ENCODE peak calls at places on chromosomes 13 and 19, in five cellular contexts. I is GM12864, F is gastrocnemius medialis, A is ovary, S is breast epithelium. W is an unnamed sample.

GRCh38 chr19:53991224-53992113 is at the start of gene CACNG6:
- DNase-seq in S (no peak), A (no peak), I (no peak), F (peak), W (no peak)

GRCh38 chr19:39430675-39431593 is 4.8 kb downstream of the RPS16 start:
- DNase-seq in S (no peak), F (no peak), A (no peak), I (no peak), W (peak)

GRCh38 chr13:113420833-113421600 is 32.3 kb downstream of the ADPRHL1 start:
- DNase-seq in A (no peak), S (no peak), F (no peak), I (no peak), W (no peak)

GRCh38 chr13:77002590-77003190 is 10.8 kb downstream of the CLN5 start:
- DNase-seq in I (no peak), S (no peak), F (no peak), A (no peak), W (no peak)

GRCh38 chr13:99432637-99433542 is 68.4 kb upstream of the TM9SF2 start:
- DNase-seq in I (peak), S (no peak), F (peak), A (no peak), W (no peak)

GRCh38 chr13:20633802-20634201 is 66.8 kb downstream of the IFT88 start:
- DNase-seq in I (no peak), S (no peak), A (no peak), F (no peak), W (no peak)

GRCh38 chr13:61110804-61111203 is 304.8 kb downstream of the PCDH20 start:
- DNase-seq in I (no peak), A (no peak), F (no peak), S (no peak), W (no peak)

GRCh38 chr19:7676854-7677253 is at the start of gene MCEMP1:
- DNase-seq in S (no peak), A (no peak), F (no peak), I (no peak), W (no peak)

GRCh38 chr19:51729781-51730180 is 6.0 kb upstream of the HAS1 start:
- DNase-seq in F (no peak), S (no peak), A (no peak), I (no peak), W (no peak)

GRCh38 chr13:87676254-87677042 is 5.3 kb downstream of the SLITRK5 start:
- DNase-seq in F (no peak), A (peak), I (no peak), S (no peak), W (no peak)

GRCh38 chr13:65595881-65596280 is 1634.3 kb downstream of the PCDH9 start:
- DNase-seq in S (no peak), F (no peak), A (no peak), I (no peak), W (no peak)

GRCh38 chr19:47848871-47849473 is 10.1 kb upstream of the TPRX2 start:
- DNase-seq in I (no peak), A (no peak), S (no peak), F (no peak), W (no peak)

GRCh38 chr19:16605552-16605951 is 22.5 kb downstream of the MED26 start:
- DNase-seq in A (no peak), F (peak), S (no peak), I (no peak), W (no peak)

GRCh38 chr19:50178320-50178719 is 15.2 kb upstream of the IZUMO2 start:
- DNase-seq in I (no peak), F (no peak), A (no peak), S (no peak), W (no peak)

GRCh38 chr13:43316997-43317396 is 293.6 kb downstream of the DNAJC15 start:
- DNase-seq in I (no peak), A (no peak), S (no peak), F (peak), W (no peak)

GRCh38 chr13:32316476-32316875 is 1.2 kb downstream of the BRCA2 start:
- DNase-seq in I (no peak), A (no peak), F (no peak), S (no peak), W (no peak)

GRCh38 chr19:40305403-40305802 is 20.3 kb upstream of the AKT2 start:
- DNase-seq in A (peak), F (peak), I (peak), S (peak), W (peak)

GRCh38 chr19:39778763-39779162 is at the start of gene LEUTX:
- DNase-seq in F (no peak), I (no peak), A (no peak), S (no peak), W (no peak)

GRCh38 chr13:64073203-64073602 is 2657.6 kb upstream of the PCDH20 start:
- DNase-seq in I (no peak), F (no peak), S (no peak), A (no peak), W (no peak)

GRCh38 chr19:51915324-51915867 is 10.6 kb upstream of the ZNF649 start:
- DNase-seq in S (no peak), F (no peak), A (no peak), I (no peak), W (no peak)

GRCh38 chr13:99150575-99151370 is 49.9 kb upstream of the UBAC2 start:
- DNase-seq in F (no peak), I (no peak), S (no peak), A (no peak), W (no peak)

GRCh38 chr19:44582581-44583265 is 30.6 kb upstream of the IGSF23 start:
- DNase-seq in A (no peak), S (no peak), I (no peak), F (no peak), W (no peak)

GRCh38 chr13:40352807-40353562 is 313.5 kb downstream of the FOXO1 start:
- DNase-seq in F (peak), A (peak), S (no peak), I (no peak), W (no peak)

GRCh38 chr13:87754097-87754496 is 82.9 kb downstream of the SLITRK5 start:
- DNase-seq in S (no peak), A (no peak), I (no peak), F (no peak), W (no peak)

GRCh38 chr19:6271251-6271650 is 8.5 kb downstream of the MLLT1 start:
- DNase-seq in S (no peak), I (no peak), F (no peak), A (peak), W (no peak)

GRCh38 chr13:43879323-43880181 is at the start of the genes CCDC122 and LACC1:
- DNase-seq in I (peak), A (peak), S (peak), F (peak), W (no peak)

GRCh38 chr19:55319786-55320185 is 5.4 kb downstream of the TMEM150B start:
- DNase-seq in S (no peak), A (peak), I (no peak), F (no peak), W (no peak)

GRCh38 chr19:39405930-39406655 is 554 bp upstream of the ZFP36 start:
- DNase-seq in S (no peak), I (no peak), A (no peak), F (peak), W (peak)

DNA sequence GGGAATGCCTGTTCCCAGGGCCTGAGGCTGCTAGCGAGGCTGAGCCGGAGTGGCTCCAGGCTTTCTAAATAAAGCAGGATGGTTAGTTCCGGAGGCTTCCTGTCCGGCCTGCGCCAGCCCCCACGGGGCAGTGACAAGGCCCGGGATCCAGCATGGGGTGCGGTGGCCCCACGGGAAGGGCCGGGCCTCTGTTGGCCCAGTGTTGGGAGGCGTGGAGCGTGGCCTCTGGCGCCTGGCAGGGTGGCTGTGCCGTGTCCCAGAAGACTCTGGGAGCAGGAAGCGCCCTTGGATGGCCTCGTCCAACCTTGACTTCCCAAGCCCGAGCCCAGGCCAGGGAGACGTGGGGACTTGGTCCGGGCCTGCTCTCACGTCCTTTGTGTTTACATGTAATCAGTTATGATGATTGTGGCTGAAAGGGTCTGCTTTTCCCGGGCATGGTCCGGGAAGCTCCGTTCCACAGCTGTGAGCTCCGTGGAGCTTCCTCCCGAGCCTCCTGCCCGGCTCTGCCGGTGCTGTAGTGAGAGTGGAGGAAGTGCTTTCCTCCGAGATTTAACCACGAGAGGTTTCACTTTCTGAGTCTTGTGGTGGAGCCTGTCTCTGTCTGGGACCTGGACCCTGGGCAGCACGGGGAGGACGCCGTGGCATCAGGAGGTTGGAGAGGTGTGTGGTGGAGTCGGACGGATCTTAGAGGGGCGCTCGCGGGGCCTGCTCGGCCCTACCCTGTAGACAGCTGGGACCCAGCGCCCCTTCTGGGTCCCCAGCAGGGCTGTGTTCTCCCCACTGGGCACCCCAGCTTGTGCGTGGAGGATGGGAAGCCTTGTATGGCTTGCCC is 4.6 kb downstream of the GNA11 start:
- DNase-seq in A (no peak), I (no peak), F (no peak), S (no peak), W (no peak)
- H3K4me3 ChIP-seq in A (peak), I (no peak), F (peak), S (peak), W (peak)

GRCh38 chr13:50140742-50141659 is 125.8 kb downstream of the KCNRG start:
- DNase-seq in S (no peak), A (no peak), F (no peak), I (no peak), W (no peak)
- H3K4me3 ChIP-seq in S (no peak), A (no peak), F (no peak), I (no peak), W (no peak)

GRCh38 chr13:50511877-50512332 is 331.6 kb downstream of the DLEU7 start:
- DNase-seq in A (no peak), F (no peak), I (peak), S (no peak), W (no peak)
- H3K4me3 ChIP-seq in A (no peak), F (peak), I (no peak), S (no peak), W (peak)

GRCh38 chr19:811007-811434 is 10.7 kb downstream of the PLPPR3 start:
- DNase-seq in S (no peak), F (no peak), A (no peak), I (no peak), W (no peak)
- H3K4me3 ChIP-seq in S (no peak), F (no peak), A (no peak), I (no peak), W (no peak)

DNA sequence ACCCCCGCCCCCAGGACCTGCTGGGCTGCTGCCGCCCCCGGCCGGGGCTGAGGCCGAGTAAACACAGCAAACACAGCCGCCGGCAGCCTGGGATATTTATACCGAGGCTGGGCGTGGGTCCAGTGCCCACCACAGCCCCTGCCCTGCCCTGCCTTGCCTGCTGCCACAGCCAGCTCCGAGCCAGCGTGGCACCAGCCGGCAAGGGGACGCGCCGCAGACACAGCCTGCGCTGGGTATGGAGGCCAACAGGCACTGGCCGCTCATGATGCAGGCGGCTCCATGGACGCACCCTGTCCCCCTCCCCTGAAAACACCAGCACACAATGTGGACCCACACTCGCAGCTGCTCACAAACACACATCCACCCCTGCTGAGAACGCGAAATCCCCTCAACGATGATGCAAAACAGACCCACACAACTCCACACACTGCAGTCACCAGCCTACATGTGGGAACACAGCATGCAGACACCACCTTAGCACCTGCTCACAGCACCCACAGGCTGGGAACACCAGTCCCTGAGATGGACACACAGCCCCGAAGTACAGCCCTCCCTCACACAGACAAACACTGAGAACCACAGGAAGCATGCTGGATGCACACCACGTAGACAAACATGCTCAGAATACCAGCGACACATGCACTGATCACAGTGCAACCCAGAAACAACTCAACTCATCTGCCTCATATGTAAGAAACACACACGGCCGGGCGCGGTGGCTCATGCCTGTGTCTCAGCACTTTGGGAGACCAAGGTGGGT is 16.2 kb downstream of the CCDC97 start:
- DNase-seq in S (no peak), A (peak), I (peak), F (no peak), W (no peak)
- H3K4me3 ChIP-seq in S (peak), A (peak), I (no peak), F (peak), W (peak)

GRCh38 chr13:75366380-75367280 is 115.3 kb downstream of the TBC1D4 start:
- DNase-seq in A (no peak), F (no peak), I (no peak), S (no peak), W (no peak)
- H3K4me3 ChIP-seq in A (no peak), F (peak), I (peak), S (no peak), W (no peak)

DNA sequence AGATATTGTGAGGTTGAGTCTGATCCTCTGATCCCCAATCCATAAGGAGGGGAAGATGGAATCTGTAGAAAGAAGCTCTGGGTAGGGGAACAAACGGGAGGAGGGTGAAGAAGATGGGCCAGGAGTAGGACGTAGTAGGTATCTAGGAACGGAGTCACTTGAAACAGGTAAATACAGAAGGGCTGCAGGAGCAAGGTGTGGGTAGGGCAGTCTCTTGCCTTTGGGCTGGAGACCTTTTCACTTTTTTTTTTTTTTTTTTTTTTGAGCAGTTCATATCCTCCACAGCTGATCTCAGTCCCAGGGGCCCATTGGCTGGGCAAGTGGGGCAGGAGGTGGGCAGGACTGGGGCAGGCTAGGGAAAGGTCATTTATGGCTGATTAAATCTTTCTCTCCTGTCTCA is 1.5 kb downstream of the BCKDHA start:
- DNase-seq in I (no peak), S (no peak), F (no peak), A (no peak), W (no peak)
- H3K4me3 ChIP-seq in I (peak), S (peak), F (peak), A (no peak), W (no peak)